ENCODE peak calls at places on chromosomes 2 and 18, in four cellular contexts. One of them, this sample, is unnamed. For H3K27me3, the result is how much of the 10 kb centered on the place peaks cover.

GRCh38 chr2:11121099-11121822 is 34.0 kb upstream of the SLC66A3 start:
- DNase-seq in fibroblast of lung: peak
- DNase-seq in DND-41: no peak
- DNase-seq in cardiac muscle cell: peak
- DNase-seq in this sample: no peak

GRCh38 chr2:187520121-187520624 is 34.1 kb downstream of the TFPI start:
- DNase-seq in fibroblast of lung: no peak
- DNase-seq in DND-41: no peak
- DNase-seq in cardiac muscle cell: no peak
- DNase-seq in this sample: no peak

GRCh38 chr2:101883860-101884259 is 107.9 kb upstream of the IL1R2 start:
- DNase-seq in fibroblast of lung: peak
- DNase-seq in DND-41: no peak
- DNase-seq in cardiac muscle cell: peak
- DNase-seq in this sample: no peak

GRCh38 chr2:240478346-240479110 is 43.1 kb downstream of the GPC1 start:
- DNase-seq in fibroblast of lung: no peak
- DNase-seq in DND-41: peak
- DNase-seq in cardiac muscle cell: no peak
- DNase-seq in this sample: peak

GRCh38 chr2:83587309-83587708 is 871.8 kb downstream of the SUCLG1 start:
- DNase-seq in fibroblast of lung: no peak
- DNase-seq in DND-41: no peak
- DNase-seq in cardiac muscle cell: no peak
- DNase-seq in this sample: no peak

GRCh38 chr2:16006537-16007166 is 66.3 kb downstream of the MYCN start:
- DNase-seq in fibroblast of lung: no peak
- DNase-seq in DND-41: no peak
- DNase-seq in cardiac muscle cell: no peak
- DNase-seq in this sample: no peak

GRCh38 chr18:38459086-38459485 is 893.5 kb upstream of the CELF4 start:
- DNase-seq in fibroblast of lung: no peak
- DNase-seq in DND-41: no peak
- DNase-seq in cardiac muscle cell: no peak
- DNase-seq in this sample: no peak

GRCh38 chr2:81077396-81077795 is 772.8 kb upstream of the LRRTM1 start:
- DNase-seq in fibroblast of lung: no peak
- DNase-seq in DND-41: no peak
- DNase-seq in cardiac muscle cell: no peak
- DNase-seq in this sample: no peak

GRCh38 chr18:63192171-63192884 is 127.2 kb downstream of the BCL2 start:
- DNase-seq in fibroblast of lung: no peak
- DNase-seq in DND-41: no peak
- DNase-seq in cardiac muscle cell: no peak
- DNase-seq in this sample: no peak

GRCh38 chr2:52335727-52336126 is 1303.8 kb upstream of the NRXN1 start:
- DNase-seq in fibroblast of lung: no peak
- DNase-seq in DND-41: no peak
- DNase-seq in cardiac muscle cell: no peak
- DNase-seq in this sample: no peak

DNA sequence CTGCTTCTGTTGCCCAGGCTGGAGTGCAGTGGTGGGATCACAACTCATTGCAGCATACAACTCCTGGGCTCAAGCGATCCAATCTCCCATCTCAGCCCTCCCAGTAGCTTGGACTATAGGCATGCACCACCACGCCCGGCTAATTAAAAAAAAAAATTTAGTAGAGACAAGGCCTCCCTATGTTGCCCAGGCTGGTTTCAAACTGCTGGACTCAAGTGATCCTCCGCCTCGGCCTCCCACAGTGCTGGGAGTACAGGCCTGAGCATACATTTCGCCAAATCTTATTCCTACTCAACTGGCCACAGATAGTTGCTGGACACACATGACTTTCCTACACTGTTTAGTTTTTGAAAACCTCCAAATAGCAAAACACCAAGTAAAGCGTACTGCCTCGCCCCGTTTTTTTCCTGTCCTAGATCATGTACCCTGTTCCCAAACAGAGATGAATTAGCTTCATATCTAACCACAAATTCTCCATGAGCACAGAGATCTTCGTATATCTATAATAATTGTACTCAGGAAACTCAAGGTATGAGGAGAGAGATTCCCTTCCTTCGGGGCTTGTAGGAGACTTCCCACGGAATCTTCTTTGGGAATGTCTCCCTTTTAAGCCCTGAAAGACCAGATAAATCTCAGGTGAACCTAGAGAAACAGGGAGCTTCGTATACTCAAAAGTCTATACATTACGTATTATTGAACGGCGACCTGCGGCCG is 598 bp upstream of the C2orf69 start:
- DNase-seq in fibroblast of lung: no peak
- DNase-seq in DND-41: no peak
- DNase-seq in cardiac muscle cell: no peak
- DNase-seq in this sample: no peak
- H3K4me3 ChIP-seq in fibroblast of lung: peak
- H3K4me3 ChIP-seq in DND-41: peak
- H3K4me3 ChIP-seq in cardiac muscle cell: peak
- H3K4me3 ChIP-seq in this sample: peak

GRCh38 chr2:41698787-41699422 is 348.9 kb upstream of the PKDCC start:
- DNase-seq in fibroblast of lung: peak
- DNase-seq in DND-41: peak
- DNase-seq in cardiac muscle cell: peak
- DNase-seq in this sample: no peak
- TF ChIP-seq CTCF in fibroblast of lung: peak
- TF ChIP-seq CTCF in DND-41: peak
- TF ChIP-seq CTCF in cardiac muscle cell: peak
- TF ChIP-seq CTCF in this sample: peak

DNA sequence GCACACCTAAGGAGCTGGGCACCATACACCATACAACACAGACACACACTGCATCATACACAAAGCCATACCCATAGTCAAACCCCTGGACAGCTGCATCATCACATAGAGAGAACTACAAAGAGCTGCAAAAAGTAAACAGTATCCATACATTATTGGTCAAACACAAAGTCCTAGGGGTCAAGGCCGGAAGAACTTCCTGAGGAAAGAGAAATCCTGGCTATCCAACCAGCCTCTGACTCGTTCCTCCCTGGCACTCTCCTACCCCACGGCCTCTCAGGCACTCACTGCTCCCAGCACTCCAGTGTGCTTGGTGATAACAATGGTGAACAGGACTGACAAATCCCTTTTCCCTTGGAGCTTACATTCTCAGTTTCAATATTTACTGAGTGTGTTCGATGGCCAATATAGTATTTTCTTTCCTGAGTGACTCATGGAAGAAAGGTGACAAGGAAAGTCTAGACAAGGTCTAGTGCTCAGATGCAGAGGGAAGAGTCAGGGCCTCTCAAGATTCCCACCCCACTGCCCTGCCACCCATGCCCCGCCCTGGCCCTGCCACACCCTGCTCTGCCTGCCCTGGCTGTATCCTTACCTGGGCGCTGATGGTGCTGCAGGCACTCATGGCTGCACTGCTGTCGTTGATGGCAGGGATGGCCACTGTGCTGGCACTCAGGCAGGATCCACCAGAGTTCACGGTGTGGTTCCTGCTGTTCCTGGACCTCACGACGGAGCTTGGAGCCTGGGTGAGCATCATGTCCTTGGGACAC is 3.4 kb downstream of the CFAP65 start:
- DNase-seq in fibroblast of lung: no peak
- DNase-seq in DND-41: no peak
- DNase-seq in cardiac muscle cell: no peak
- DNase-seq in this sample: no peak
- H3K27me3 ChIP-seq in fibroblast of lung: under half
- H3K27me3 ChIP-seq in DND-41: under half
- H3K27me3 ChIP-seq in cardiac muscle cell: half or more
- H3K27me3 ChIP-seq in this sample: under half

DNA sequence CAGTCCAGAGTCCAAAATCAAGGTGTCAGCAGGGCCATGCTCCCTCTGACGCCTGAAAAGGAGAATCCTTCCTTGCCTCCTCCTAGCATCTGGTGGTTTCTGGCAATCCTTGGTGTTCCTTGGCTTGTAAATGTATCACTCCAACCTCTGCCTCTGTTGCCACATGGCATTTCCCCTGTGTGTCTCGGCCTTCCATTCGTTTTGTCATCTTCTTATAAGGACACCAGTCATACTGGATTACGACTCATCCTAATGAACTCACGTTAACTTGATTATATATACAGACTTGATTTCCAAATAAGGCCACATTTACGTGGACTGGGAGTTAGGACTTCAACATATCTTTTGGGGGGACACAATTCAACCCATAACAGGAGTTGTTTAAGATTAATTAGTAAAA is 15.8 kb downstream of the PMAIP1 start:
- DNase-seq in fibroblast of lung: no peak
- DNase-seq in DND-41: no peak
- DNase-seq in cardiac muscle cell: no peak
- DNase-seq in this sample: no peak
- H3K4me3 ChIP-seq in fibroblast of lung: no peak
- H3K4me3 ChIP-seq in DND-41: no peak
- H3K4me3 ChIP-seq in cardiac muscle cell: no peak
- H3K4me3 ChIP-seq in this sample: no peak

DNA sequence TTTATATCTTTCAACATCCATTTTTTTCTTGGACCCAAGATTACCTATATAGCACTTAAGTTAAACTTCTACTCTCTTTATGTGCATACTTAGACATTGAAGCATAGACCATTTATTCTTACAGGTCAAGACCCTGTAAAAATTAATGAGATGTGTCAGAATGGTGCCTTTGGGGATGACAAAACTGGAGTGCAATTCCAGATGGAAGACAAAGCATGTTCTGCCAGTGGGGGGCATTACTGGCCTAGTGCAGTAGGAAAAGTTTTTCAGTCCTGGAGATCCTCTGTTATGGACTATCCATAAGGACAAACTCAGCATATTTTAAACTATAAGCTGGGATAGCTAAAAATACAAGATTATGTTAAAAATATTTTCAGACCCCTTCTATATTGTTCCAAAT is 57.8 kb upstream of the MMADHC start:
- DNase-seq in fibroblast of lung: peak
- DNase-seq in DND-41: no peak
- DNase-seq in cardiac muscle cell: peak
- DNase-seq in this sample: no peak
- TF ChIP-seq CTCF in fibroblast of lung: peak
- TF ChIP-seq CTCF in DND-41: no peak
- TF ChIP-seq CTCF in cardiac muscle cell: peak
- TF ChIP-seq CTCF in this sample: no peak

DNA sequence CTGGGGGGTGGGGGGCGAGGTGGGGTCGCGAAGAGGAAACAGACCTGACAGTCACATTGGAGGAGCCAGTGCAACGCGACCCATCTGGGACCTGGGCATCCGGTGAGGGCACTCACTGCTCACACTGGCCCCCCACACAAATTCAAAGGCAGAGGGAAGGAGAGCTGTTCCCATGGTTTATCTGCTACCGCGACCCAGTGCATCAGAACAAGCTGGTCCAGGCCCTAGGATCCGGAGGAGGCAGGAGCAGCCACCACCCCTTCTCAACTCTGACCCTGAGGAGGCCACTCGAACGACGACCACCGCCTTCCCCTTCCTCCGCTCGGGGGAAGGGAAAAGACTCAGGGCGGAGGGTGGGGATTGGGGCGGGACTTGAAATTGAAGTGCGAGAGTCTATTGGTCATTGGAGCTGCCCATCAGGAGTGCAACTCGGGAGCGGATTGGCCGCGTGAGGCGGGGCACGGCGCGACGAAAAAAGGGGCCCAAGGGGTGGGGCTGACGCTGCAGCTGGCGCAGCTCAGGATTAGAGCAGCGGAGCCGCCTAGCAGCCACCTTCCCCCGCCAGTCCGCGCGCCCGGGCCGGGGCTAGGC is at the start of gene CDK5R2:
- DNase-seq in fibroblast of lung: peak
- DNase-seq in DND-41: no peak
- DNase-seq in cardiac muscle cell: peak
- DNase-seq in this sample: peak
- H3K27me3 ChIP-seq in fibroblast of lung: half or more
- H3K27me3 ChIP-seq in DND-41: under half
- H3K27me3 ChIP-seq in cardiac muscle cell: half or more
- H3K27me3 ChIP-seq in this sample: under half

DNA sequence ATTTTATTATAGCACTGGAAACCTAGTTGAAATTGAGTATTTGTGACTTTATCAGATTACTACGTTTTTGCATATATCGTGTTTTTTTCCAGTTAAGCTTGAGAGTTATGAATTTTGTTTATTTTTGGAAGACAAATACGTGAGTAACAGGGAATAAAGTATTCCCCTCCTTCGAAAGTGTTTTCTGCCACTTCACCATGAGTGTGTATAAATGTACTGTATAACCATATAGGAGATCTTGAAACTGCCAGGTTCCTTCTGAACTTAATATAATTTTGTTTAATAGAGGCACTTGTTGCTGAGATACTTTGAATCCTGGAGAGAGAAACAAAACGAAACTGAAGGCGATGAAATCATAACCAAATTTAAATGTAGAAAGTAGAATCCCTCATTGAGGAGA is 1004.4 kb upstream of the ZEB2 start:
- DNase-seq in fibroblast of lung: no peak
- DNase-seq in DND-41: no peak
- DNase-seq in cardiac muscle cell: no peak
- DNase-seq in this sample: no peak
- H3K4me3 ChIP-seq in fibroblast of lung: no peak
- H3K4me3 ChIP-seq in DND-41: no peak
- H3K4me3 ChIP-seq in cardiac muscle cell: no peak
- H3K4me3 ChIP-seq in this sample: no peak

DNA sequence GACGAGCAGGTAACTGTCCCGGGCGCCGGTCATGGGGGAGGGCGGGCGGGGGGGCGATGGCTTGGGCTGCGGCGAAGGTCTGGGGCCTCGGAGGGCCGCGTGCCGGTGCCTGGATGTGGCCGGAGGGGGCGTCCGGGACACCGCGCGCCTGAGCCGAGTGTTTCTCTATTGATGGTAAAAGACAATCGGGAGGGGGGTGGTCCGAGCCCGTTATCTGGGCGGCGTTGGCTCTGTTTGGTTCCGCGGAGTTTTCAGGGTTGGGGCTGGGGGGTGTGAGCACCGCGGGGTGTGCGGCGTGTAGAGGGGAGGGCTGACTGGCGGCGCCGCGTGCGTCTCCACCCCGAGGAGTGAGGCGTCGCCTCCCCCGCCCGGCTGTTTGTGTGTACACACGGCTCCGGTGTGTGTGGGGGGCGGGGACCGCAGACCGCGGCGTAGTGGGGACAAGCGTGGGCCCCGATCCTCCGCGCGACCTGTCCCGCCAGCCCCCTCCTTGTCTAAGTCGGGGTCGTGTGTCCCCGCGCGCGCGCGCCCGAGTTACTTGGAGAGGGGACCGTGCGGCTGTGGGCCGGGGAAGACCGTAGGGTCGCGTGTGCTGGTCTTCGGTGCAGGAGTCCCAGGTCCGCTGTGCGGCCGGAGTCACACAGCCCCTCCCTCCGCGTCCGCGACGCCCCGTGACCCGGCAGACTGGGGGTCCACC is 1.6 kb downstream of the CTIF start:
- DNase-seq in fibroblast of lung: peak
- DNase-seq in DND-41: no peak
- DNase-seq in cardiac muscle cell: peak
- DNase-seq in this sample: peak
- TF ChIP-seq CTCF in fibroblast of lung: no peak
- TF ChIP-seq CTCF in DND-41: no peak
- TF ChIP-seq CTCF in cardiac muscle cell: peak
- TF ChIP-seq CTCF in this sample: peak

DNA sequence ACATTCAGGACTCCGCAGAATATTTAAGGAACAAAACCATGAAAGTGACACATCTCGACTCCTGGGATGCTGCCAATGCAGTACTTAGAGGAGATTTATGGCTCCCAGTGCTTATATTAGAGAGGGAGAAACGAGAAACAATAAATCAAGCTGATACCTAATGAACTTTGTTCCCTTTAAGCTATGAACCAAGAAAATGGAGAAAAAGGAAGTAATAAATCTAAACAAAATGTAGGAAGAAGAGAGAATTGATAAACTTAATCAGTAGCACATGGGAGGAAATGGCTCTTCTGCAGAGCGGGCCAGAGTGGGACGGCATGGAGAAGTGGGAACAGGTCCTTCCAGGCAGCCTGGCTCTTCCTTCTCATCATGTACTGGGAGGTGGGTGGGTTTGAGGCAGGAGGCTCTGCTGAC is 42.7 kb downstream of the NPPC start:
- DNase-seq in fibroblast of lung: peak
- DNase-seq in DND-41: no peak
- DNase-seq in cardiac muscle cell: no peak
- DNase-seq in this sample: no peak
- H3K27me3 ChIP-seq in fibroblast of lung: under half
- H3K27me3 ChIP-seq in DND-41: under half
- H3K27me3 ChIP-seq in cardiac muscle cell: under half
- H3K27me3 ChIP-seq in this sample: under half